ENCODE peak calls at places on chromosomes 7 and 10, in five cellular contexts. One of them, this sample, is unnamed.
A peak's percentile ranks its signal among the peaks of the same experiment; 100 is the strongest.

GRCh38 chr10:35194906-35195305 is 68.3 kb downstream of the CREM start:
- DNase-seq in G401: peak; percentile 13
- DNase-seq in AG10803: peak; percentile 20
- DNase-seq in A549: peak; percentile 21
- DNase-seq in hippocampal formation: no peak
- DNase-seq in this sample: no peak

GRCh38 chr7:6705959-6706665 is 635 bp downstream of the ZNF12 start:
- DNase-seq in A549: peak; percentile 36
- DNase-seq in hippocampal formation: no peak
- DNase-seq in G401: peak; percentile 5
- DNase-seq in AG10803: peak; percentile 49
- DNase-seq in this sample: peak; percentile 89

GRCh38 chr7:105209870-105210269 is 178.9 kb downstream of the SRPK2 start:
- DNase-seq in G401: no peak
- DNase-seq in A549: no peak
- DNase-seq in AG10803: no peak
- DNase-seq in hippocampal formation: peak; percentile 42
- DNase-seq in this sample: no peak

GRCh38 chr7:139648617-139648932 is 125.1 kb downstream of the CLEC2L start:
- DNase-seq in A549: no peak
- DNase-seq in AG10803: no peak
- DNase-seq in G401: no peak
- DNase-seq in hippocampal formation: no peak
- DNase-seq in this sample: no peak

GRCh38 chr10:6171891-6172354 is 30.8 kb upstream of the PFKFB3 start:
- DNase-seq in A549: no peak
- DNase-seq in AG10803: peak; percentile 91
- DNase-seq in hippocampal formation: peak; percentile 64
- DNase-seq in G401: no peak
- DNase-seq in this sample: no peak

GRCh38 chr10:79399242-79399831 is 46.1 kb downstream of the ZCCHC24 start:
- DNase-seq in AG10803: peak; percentile 98
- DNase-seq in G401: peak; percentile 30
- DNase-seq in A549: no peak
- DNase-seq in hippocampal formation: peak; percentile 46
- DNase-seq in this sample: peak; percentile 93

GRCh38 chr7:88218836-88219605 is 817 bp downstream of the SRI start:
- DNase-seq in A549: peak; percentile 25
- DNase-seq in G401: peak; percentile 66
- DNase-seq in AG10803: peak; percentile 45
- DNase-seq in hippocampal formation: peak; percentile 43
- DNase-seq in this sample: peak; percentile 84

GRCh38 chr7:76220185-76221057 is 18.7 kb downstream of the SRRM3 start:
- DNase-seq in A549: no peak
- DNase-seq in hippocampal formation: peak; percentile 16
- DNase-seq in G401: no peak
- DNase-seq in AG10803: peak; percentile 54
- DNase-seq in this sample: peak; percentile 47

GRCh38 chr10:50622497-50623298 is 1.1 kb downstream of the SGMS1 start:
- DNase-seq in AG10803: peak; percentile 46
- DNase-seq in G401: peak; percentile 71
- DNase-seq in A549: peak; percentile 46
- DNase-seq in hippocampal formation: peak; percentile 56
- DNase-seq in this sample: peak; percentile 40

GRCh38 chr7:98251251-98251843 is 685 bp downstream of the TECPR1 start:
- DNase-seq in AG10803: no peak
- DNase-seq in G401: peak; percentile 84
- DNase-seq in A549: no peak
- DNase-seq in hippocampal formation: no peak
- DNase-seq in this sample: peak; percentile 79

GRCh38 chr7:78139335-78139734 is 340.8 kb downstream of the PHTF2 start:
- DNase-seq in G401: no peak
- DNase-seq in A549: no peak
- DNase-seq in hippocampal formation: peak; percentile 23
- DNase-seq in AG10803: peak; percentile 75
- DNase-seq in this sample: no peak

GRCh38 chr7:1288390-1288995 is 55.8 kb downstream of the UNCX start:
- DNase-seq in G401: peak; percentile 16
- DNase-seq in hippocampal formation: no peak
- DNase-seq in A549: no peak
- DNase-seq in AG10803: no peak
- DNase-seq in this sample: no peak

GRCh38 chr10:3496138-3496537 is 288.9 kb downstream of the KLF6 start:
- DNase-seq in AG10803: no peak
- DNase-seq in hippocampal formation: no peak
- DNase-seq in A549: no peak
- DNase-seq in G401: no peak
- DNase-seq in this sample: no peak

GRCh38 chr7:140079121-140079536 is 16.4 kb upstream of the PARP12 start:
- DNase-seq in G401: peak; percentile 32
- DNase-seq in A549: peak; percentile 59
- DNase-seq in hippocampal formation: no peak
- DNase-seq in AG10803: peak; percentile 37
- DNase-seq in this sample: no peak

GRCh38 chr7:139078399-139078798 is 31.1 kb downstream of the ZC3HAV1 start:
- DNase-seq in AG10803: peak; percentile 25
- DNase-seq in hippocampal formation: no peak
- DNase-seq in G401: no peak
- DNase-seq in A549: no peak
- DNase-seq in this sample: no peak

GRCh38 chr7:67671006-67671405 is 674.4 kb downstream of the TYW1 start:
- DNase-seq in AG10803: no peak
- DNase-seq in G401: no peak
- DNase-seq in hippocampal formation: no peak
- DNase-seq in A549: no peak
- DNase-seq in this sample: no peak

GRCh38 chr7:1256621-1257020 is 23.9 kb downstream of the UNCX start:
- DNase-seq in AG10803: no peak
- DNase-seq in A549: no peak
- DNase-seq in hippocampal formation: no peak
- DNase-seq in G401: no peak
- DNase-seq in this sample: no peak